ENCODE peak calls at places on chromosomes 6 and 20, in seven cellular contexts. O is PC-3, D is OCI-LY7, B is GM23338, K is HCT116, L is SK-N-SH, G is GM23248. H is an unnamed sample.

GRCh38 chr6:169958510-169958909 is 207.1 kb downstream of the ERMARD start:
- DNase-seq in D (no peak), K (no peak), B (no peak), O (no peak), L (no peak), G (no peak), H (no peak)

GRCh38 chr6:133854633-133855598 is 34.0 kb upstream of the TCF21 start:
- DNase-seq in L (peak; percentile 24), K (no peak), G (peak; percentile 27), B (peak; percentile 54), D (no peak), O (no peak), H (peak; percentile 66)

GRCh38 chr6:116847234-116847633 is 18.4 kb upstream of the GPRC6A start:
- DNase-seq in L (peak; percentile 23), D (peak; percentile 30), G (peak; percentile 64), B (peak; percentile 52), O (peak; percentile 60), K (peak; percentile 35), H (no peak)

GRCh38 chr6:31216208-31216898 is 45.9 kb upstream of the POU5F1 start:
- DNase-seq in L (no peak), G (no peak), B (no peak), O (no peak), K (no peak), D (peak; percentile 45), H (no peak)

GRCh38 chr20:54843891-54844290 is 368.5 kb downstream of the DOK5 start:
- DNase-seq in O (no peak), D (no peak), B (no peak), L (peak; percentile 41), G (no peak), K (no peak), H (no peak)

GRCh38 chr6:122407712-122408111 is 8.3 kb downstream of the HSF2 start:
- DNase-seq in K (no peak), D (no peak), B (no peak), O (no peak), G (no peak), L (no peak), H (no peak)

GRCh38 chr20:37986873-37987601 is 46.2 kb downstream of the TTI1 start:
- DNase-seq in B (peak; percentile 34), D (no peak), O (peak; percentile 79), L (peak; percentile 79), K (no peak), G (peak; percentile 44), H (peak; percentile 60)

GRCh38 chr6:161031721-161032495 is 40.3 kb downstream of the MAP3K4 start:
- DNase-seq in L (no peak), O (peak; percentile 32), G (peak; percentile 85), K (no peak), D (no peak), B (no peak), H (no peak)

GRCh38 chr20:9021699-9022098 is 47.2 kb upstream of the PLCB4 start:
- DNase-seq in L (no peak), G (no peak), O (peak; percentile 16), K (no peak), D (no peak), B (peak; percentile 57), H (no peak)

GRCh38 chr6:68771426-68771825 is 136.3 kb downstream of the ADGRB3 start:
- DNase-seq in D (no peak), O (no peak), B (no peak), G (no peak), L (no peak), K (no peak), H (no peak)

GRCh38 chr6:155495011-155495768 is 39.6 kb upstream of the NOX3 start:
- DNase-seq in K (no peak), B (peak; percentile 74), G (peak; percentile 78), D (peak; percentile 10), O (peak; percentile 6), L (peak; percentile 17), H (peak; percentile 76)

GRCh38 chr6:57423468-57423867 is 106.0 kb downstream of the PRIM2 start:
- DNase-seq in D (no peak), K (no peak), B (peak; percentile 96), L (no peak), G (no peak), O (no peak), H (peak; percentile 74)

GRCh38 chr6:139370047-139370706 is 4.3 kb downstream of the CITED2 start:
- DNase-seq in L (no peak), G (peak; percentile 81), O (peak; percentile 12), K (no peak), B (no peak), D (no peak), H (peak; percentile 53)

GRCh38 chr6:7108964-7109836 is 1.4 kb downstream of the RREB1 start:
- DNase-seq in G (peak; percentile 92), K (no peak), L (peak; percentile 44), B (peak; percentile 46), O (peak; percentile 71), D (peak; percentile 34), H (peak; percentile 59)

GRCh38 chr6:71420693-71421328 is 132.2 kb downstream of the OGFRL1 start:
- DNase-seq in D (no peak), K (no peak), B (peak; percentile 98), O (peak; percentile 92), L (peak; percentile 92), G (peak; percentile 99), H (peak; percentile 95)

GRCh38 chr6:15447546-15448232 is 201.8 kb downstream of the JARID2 start:
- DNase-seq in K (no peak), O (no peak), B (no peak), D (peak; percentile 48), G (no peak), L (no peak), H (peak; percentile 85)

GRCh38 chr6:43097502-43097901 is 21.4 kb downstream of the PTK7 start:
- DNase-seq in G (no peak), L (no peak), O (no peak), K (no peak), D (no peak), B (no peak), H (no peak)
- H3K4me2 ChIP-seq in G (peak overlapping the region; percentile 39), L (peak overlapping the region; percentile 66), O (peak overlapping the region; percentile 72), K (no peak overlapping the region), D (peak overlapping the region; percentile 61), B (peak overlapping the region; percentile 64), H (no peak overlapping the region)

GRCh38 chr6:40948598-40948997 is 90.4 kb downstream of the UNC5CL start:
- DNase-seq in G (peak; percentile 59), K (no peak), B (peak; percentile 21), O (peak; percentile 25), L (no peak), D (no peak), H (no peak)
- H3K27ac ChIP-seq in G (no peak overlapping the region), K (no peak overlapping the region), B (peak overlapping the region; percentile 87), O (no peak overlapping the region), L (peak overlapping the region; percentile 70), D (no peak overlapping the region), H (no peak overlapping the region)

DNA sequence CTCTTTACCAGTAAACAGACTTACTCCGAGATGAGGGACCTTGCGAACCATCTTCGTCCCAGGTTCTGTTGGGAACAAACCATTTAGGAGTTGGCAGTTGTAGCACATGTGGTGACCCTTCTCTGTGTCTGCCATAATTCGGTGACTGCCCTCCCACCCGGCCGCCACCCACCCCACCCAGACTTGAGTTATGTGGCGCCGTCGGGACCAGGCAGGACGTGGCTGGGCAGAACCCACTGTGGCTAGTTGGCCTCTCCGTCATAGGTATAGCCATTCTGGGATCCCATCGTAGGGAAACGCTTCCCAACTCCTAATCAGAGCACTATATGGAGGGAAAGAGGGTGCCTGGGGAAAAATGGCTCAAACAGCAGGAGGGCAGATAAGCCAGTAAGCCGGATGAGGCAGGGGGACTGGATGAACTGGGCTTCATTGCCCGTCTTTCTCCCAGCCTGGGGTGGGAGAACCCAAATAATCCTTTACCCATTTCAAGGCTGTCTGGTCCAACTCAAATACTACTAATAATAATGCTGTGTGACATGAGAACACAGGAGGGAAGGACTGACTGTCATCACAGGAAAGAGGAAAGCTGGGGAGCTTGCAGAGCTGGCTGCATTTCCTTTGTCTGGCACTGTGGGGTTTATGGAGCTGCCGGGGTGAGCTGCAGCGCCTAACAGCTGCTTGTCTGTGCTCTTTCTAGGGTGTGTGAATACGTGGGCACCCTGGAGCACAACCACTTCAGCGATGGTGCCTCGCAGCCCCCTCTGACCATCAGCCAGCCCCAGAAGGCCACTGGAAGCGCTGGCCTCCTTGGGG is 73.0 kb upstream of the PBOV1 start:
- DNase-seq in O (no peak), L (no peak), G (peak; percentile 12), D (no peak), B (peak; percentile 33), K (no peak), H (peak; percentile 41)
- TF ChIP-seq EZH2phosphoT487 in O (no peak), L (no peak), G (no peak), D (no peak), B (no peak), K (no peak), H (no peak)

GRCh38 chr20:41078329-41078728 is 49.7 kb downstream of the TOP1 start:
- DNase-seq in L (peak; percentile 30), G (peak; percentile 67), B (peak; percentile 35), O (peak; percentile 71), D (peak; percentile 70), K (no peak), H (peak; percentile 48)

GRCh38 chr20:41082306-41082705 is 53.7 kb downstream of the TOP1 start:
- DNase-seq in O (no peak), G (no peak), D (no peak), K (no peak), B (no peak), L (no peak), H (no peak)

GRCh38 chr20:41079066-41079465 is 50.4 kb downstream of the TOP1 start:
- DNase-seq in L (no peak), G (no peak), K (no peak), B (no peak), D (no peak), O (no peak), H (peak; percentile 54)

GRCh38 chr20:41080866-41081265 is 52.2 kb downstream of the TOP1 start:
- DNase-seq in G (peak; percentile 28), D (no peak), B (no peak), K (no peak), O (no peak), L (no peak), H (no peak)

DNA sequence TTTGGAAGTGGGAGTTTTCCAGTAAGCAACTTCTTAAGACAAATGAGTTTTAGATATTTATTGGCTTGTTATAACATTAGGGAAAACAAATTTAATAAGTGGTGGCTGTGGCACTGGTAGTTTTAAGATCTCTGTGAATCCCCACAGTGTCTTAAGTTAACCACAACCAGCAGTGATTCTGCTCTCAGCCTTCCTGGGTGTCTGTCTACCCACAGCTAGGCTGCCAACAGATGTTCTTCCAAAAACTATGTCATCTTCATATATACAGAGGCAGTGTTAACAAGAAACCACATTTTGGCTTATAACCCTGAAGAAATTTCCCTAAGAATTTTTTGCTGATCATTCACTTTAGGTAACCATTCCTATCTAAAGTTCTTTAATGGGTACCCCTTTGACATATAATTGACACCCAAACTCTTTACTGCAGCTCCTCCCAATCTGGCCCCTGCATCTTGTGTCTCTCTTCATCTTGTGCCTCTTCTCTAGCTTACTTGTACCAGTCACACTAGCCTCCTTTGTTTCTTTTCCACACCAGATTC is 52.7 kb downstream of the TOP1 start:
- DNase-seq in G (peak; percentile 50), B (no peak), K (no peak), D (no peak), L (no peak), O (no peak), H (no peak)
- H3K4me2 ChIP-seq in G (no peak overlapping the region), B (no peak overlapping the region), K (no peak overlapping the region), D (no peak overlapping the region), L (no peak overlapping the region), O (no peak overlapping the region), H (no peak overlapping the region)

DNA sequence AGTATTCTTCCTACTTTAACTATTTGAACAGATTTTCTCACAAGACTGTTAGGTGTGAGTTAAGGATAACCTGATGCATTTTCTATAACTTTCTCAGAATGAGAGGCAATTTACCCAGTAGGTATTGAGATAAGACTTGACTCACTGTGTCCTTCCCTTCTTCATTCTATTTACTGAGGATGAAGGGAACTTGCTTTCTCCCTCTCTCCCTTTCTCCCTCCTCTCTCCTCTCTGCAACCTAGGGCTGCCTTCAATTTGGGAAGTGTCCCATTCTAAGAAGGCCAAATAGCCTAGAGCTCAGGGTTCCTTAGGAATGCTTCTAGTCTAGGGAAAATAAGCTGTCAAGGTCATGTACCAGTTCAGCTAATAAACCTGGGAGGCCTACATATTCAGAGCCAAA is 3.2 kb downstream of the ECHDC1 start:
- DNase-seq in K (no peak), B (no peak), L (no peak), D (no peak), G (no peak), O (no peak), H (no peak)
- H3K27ac ChIP-seq in K (no peak overlapping the region), B (peak overlapping the region; percentile 70), L (no peak overlapping the region), D (no peak overlapping the region), G (no peak overlapping the region), O (no peak overlapping the region), H (no peak overlapping the region)